ENCODE peak calls at places on chromosomes 7 and 10, in seven cellular contexts. One of them, this sample, is unnamed.

GRCh38 chr10:4283841-4284610 is 499.0 kb upstream of the KLF6 start:
- DNase-seq in RWPE1: no peak
- DNase-seq in mesothelial cell of epicardium: no peak
- DNase-seq in T-helper 2 cell: no peak
- DNase-seq in NCI-H2081: no peak
- DNase-seq in EL: peak; percentile 28
- DNase-seq in AG08396: peak; percentile 52
- DNase-seq in this sample: no peak

GRCh38 chr7:85023066-85023687 is 163.7 kb downstream of the SEMA3D start:
- DNase-seq in EL: peak; percentile 52
- DNase-seq in RWPE1: peak; percentile 26
- DNase-seq in AG08396: peak; percentile 7
- DNase-seq in T-helper 2 cell: peak; percentile 16
- DNase-seq in NCI-H2081: peak; percentile 74
- DNase-seq in mesothelial cell of epicardium: no peak
- DNase-seq in this sample: peak; percentile 71

GRCh38 chr10:99531026-99531695 is 1.6 kb upstream of the NKX2-3 start:
- DNase-seq in RWPE1: no peak
- DNase-seq in NCI-H2081: no peak
- DNase-seq in mesothelial cell of epicardium: no peak
- DNase-seq in T-helper 2 cell: no peak
- DNase-seq in EL: no peak
- DNase-seq in AG08396: no peak
- DNase-seq in this sample: no peak

GRCh38 chr10:126527645-126528319 is 139.5 kb upstream of the ADAM12 start:
- DNase-seq in NCI-H2081: no peak
- DNase-seq in RWPE1: no peak
- DNase-seq in T-helper 2 cell: no peak
- DNase-seq in AG08396: no peak
- DNase-seq in mesothelial cell of epicardium: no peak
- DNase-seq in EL: no peak
- DNase-seq in this sample: no peak

GRCh38 chr10:17854044-17854652 is 45.0 kb downstream of the MRC1 start:
- DNase-seq in mesothelial cell of epicardium: no peak
- DNase-seq in NCI-H2081: no peak
- DNase-seq in AG08396: no peak
- DNase-seq in EL: no peak
- DNase-seq in RWPE1: no peak
- DNase-seq in T-helper 2 cell: peak; percentile 59
- DNase-seq in this sample: no peak

GRCh38 chr10:31765546-31765945 is 163.1 kb downstream of the ARHGAP12 start:
- DNase-seq in NCI-H2081: no peak
- DNase-seq in mesothelial cell of epicardium: no peak
- DNase-seq in EL: peak; percentile 25
- DNase-seq in AG08396: no peak
- DNase-seq in T-helper 2 cell: no peak
- DNase-seq in RWPE1: no peak
- DNase-seq in this sample: no peak

GRCh38 chr7:16891338-16891737 is 9.6 kb upstream of the AGR3 start:
- DNase-seq in RWPE1: peak; percentile 43
- DNase-seq in T-helper 2 cell: peak; percentile 67
- DNase-seq in mesothelial cell of epicardium: no peak
- DNase-seq in AG08396: peak; percentile 28
- DNase-seq in NCI-H2081: peak; percentile 73
- DNase-seq in EL: peak; percentile 68
- DNase-seq in this sample: peak; percentile 74

GRCh38 chr10:132616170-132616994 is 78.8 kb downstream of the INPP5A start:
- DNase-seq in NCI-H2081: no peak
- DNase-seq in AG08396: no peak
- DNase-seq in T-helper 2 cell: peak; percentile 89
- DNase-seq in EL: no peak
- DNase-seq in mesothelial cell of epicardium: no peak
- DNase-seq in RWPE1: no peak
- DNase-seq in this sample: no peak

GRCh38 chr10:49534670-49535381 is 4.1 kb downstream of the ERCC6 start:
- DNase-seq in AG08396: peak; percentile 52
- DNase-seq in RWPE1: no peak
- DNase-seq in mesothelial cell of epicardium: no peak
- DNase-seq in NCI-H2081: no peak
- DNase-seq in T-helper 2 cell: peak; percentile 65
- DNase-seq in EL: peak; percentile 82
- DNase-seq in this sample: peak; percentile 8

GRCh38 chr10:48209246-48209645 is 65.2 kb downstream of the FRMPD2 start:
- DNase-seq in EL: peak; percentile 33
- DNase-seq in AG08396: no peak
- DNase-seq in NCI-H2081: no peak
- DNase-seq in RWPE1: no peak
- DNase-seq in T-helper 2 cell: no peak
- DNase-seq in mesothelial cell of epicardium: no peak
- DNase-seq in this sample: peak; percentile 34

GRCh38 chr7:148318838-148319237 is 271.7 kb upstream of the C7orf33 start:
- DNase-seq in NCI-H2081: no peak
- DNase-seq in AG08396: no peak
- DNase-seq in RWPE1: no peak
- DNase-seq in mesothelial cell of epicardium: no peak
- DNase-seq in EL: no peak
- DNase-seq in T-helper 2 cell: no peak
- DNase-seq in this sample: no peak

GRCh38 chr10:80539421-80539999 is 1.8 kb downstream of the SH2D4B start:
- DNase-seq in NCI-H2081: no peak
- DNase-seq in EL: no peak
- DNase-seq in T-helper 2 cell: no peak
- DNase-seq in mesothelial cell of epicardium: no peak
- DNase-seq in RWPE1: no peak
- DNase-seq in AG08396: no peak
- DNase-seq in this sample: no peak

GRCh38 chr7:143435266-143435665 is 8.0 kb upstream of the TAS2R60 start:
- DNase-seq in RWPE1: no peak
- DNase-seq in EL: no peak
- DNase-seq in NCI-H2081: no peak
- DNase-seq in AG08396: no peak
- DNase-seq in T-helper 2 cell: no peak
- DNase-seq in mesothelial cell of epicardium: no peak
- DNase-seq in this sample: peak; percentile 74

GRCh38 chr10:923844-924523 is 7.5 kb downstream of the LARP4B start:
- DNase-seq in RWPE1: no peak
- DNase-seq in AG08396: no peak
- DNase-seq in EL: no peak
- DNase-seq in mesothelial cell of epicardium: no peak
- DNase-seq in NCI-H2081: no peak
- DNase-seq in T-helper 2 cell: no peak
- DNase-seq in this sample: no peak

GRCh38 chr10:7218974-7219373 is 191.9 kb downstream of the SFMBT2 start:
- DNase-seq in RWPE1: no peak
- DNase-seq in AG08396: no peak
- DNase-seq in NCI-H2081: no peak
- DNase-seq in T-helper 2 cell: no peak
- DNase-seq in EL: no peak
- DNase-seq in mesothelial cell of epicardium: no peak
- DNase-seq in this sample: no peak

GRCh38 chr7:130489140-130489967 is 2.5 kb upstream of the MEST start:
- DNase-seq in mesothelial cell of epicardium: no peak
- DNase-seq in AG08396: peak; percentile 83
- DNase-seq in T-helper 2 cell: no peak
- DNase-seq in NCI-H2081: no peak
- DNase-seq in RWPE1: no peak
- DNase-seq in EL: peak; percentile 90
- DNase-seq in this sample: no peak

GRCh38 chr7:120293027-120293426 is 20.1 kb downstream of the KCND2 start:
- DNase-seq in T-helper 2 cell: no peak
- DNase-seq in EL: no peak
- DNase-seq in AG08396: no peak
- DNase-seq in mesothelial cell of epicardium: no peak
- DNase-seq in RWPE1: no peak
- DNase-seq in NCI-H2081: no peak
- DNase-seq in this sample: no peak

GRCh38 chr7:101880536-101881443 is 63.4 kb downstream of the CUX1 start:
- DNase-seq in EL: peak; percentile 31
- DNase-seq in AG08396: no peak
- DNase-seq in RWPE1: peak; percentile 28
- DNase-seq in mesothelial cell of epicardium: no peak
- DNase-seq in NCI-H2081: no peak
- DNase-seq in T-helper 2 cell: no peak
- DNase-seq in this sample: peak; percentile 81

GRCh38 chr7:28812641-28813040 is 145.5 kb downstream of the TRIL start:
- DNase-seq in EL: no peak
- DNase-seq in NCI-H2081: no peak
- DNase-seq in RWPE1: no peak
- DNase-seq in T-helper 2 cell: no peak
- DNase-seq in AG08396: no peak
- DNase-seq in mesothelial cell of epicardium: no peak
- DNase-seq in this sample: no peak

GRCh38 chr7:31027161-31027965 is 24.7 kb upstream of the ADCYAP1R1 start:
- DNase-seq in mesothelial cell of epicardium: no peak
- DNase-seq in RWPE1: no peak
- DNase-seq in NCI-H2081: no peak
- DNase-seq in T-helper 2 cell: no peak
- DNase-seq in AG08396: no peak
- DNase-seq in EL: no peak
- DNase-seq in this sample: no peak

GRCh38 chr7:97298561-97298960 is 181.1 kb downstream of the SDHAF3 start:
- DNase-seq in NCI-H2081: no peak
- DNase-seq in T-helper 2 cell: no peak
- DNase-seq in mesothelial cell of epicardium: no peak
- DNase-seq in AG08396: no peak
- DNase-seq in RWPE1: no peak
- DNase-seq in EL: peak; percentile 1
- DNase-seq in this sample: no peak

GRCh38 chr10:3400368-3400767 is 227.8 kb upstream of the PITRM1 start:
- DNase-seq in T-helper 2 cell: no peak
- DNase-seq in NCI-H2081: no peak
- DNase-seq in mesothelial cell of epicardium: no peak
- DNase-seq in RWPE1: no peak
- DNase-seq in AG08396: peak; percentile 51
- DNase-seq in EL: peak; percentile 30
- DNase-seq in this sample: no peak

GRCh38 chr10:112429147-112429546 is 17.6 kb downstream of the ZDHHC6 start:
- DNase-seq in AG08396: no peak
- DNase-seq in T-helper 2 cell: no peak
- DNase-seq in RWPE1: no peak
- DNase-seq in EL: no peak
- DNase-seq in NCI-H2081: no peak
- DNase-seq in mesothelial cell of epicardium: no peak
- DNase-seq in this sample: no peak

This sample was measured in MCF 10A.